ENCODE peak calls at places on chromosomes 16 and 17, in five cellular contexts. V is stimulated activated CD8-positive, alpha-beta memory T cell treated with anti-CD3 and anti-CD28 coated beads, Interleukin-7, amount 100 ng/mL, for 24 hours; D is activated CD4-positive, alpha-beta T cell treated with anti-CD3 and anti-CD28 coated beads, Interleukin-2, amount 50 U/mL, for 4 hours; K is prostate gland; O is activated naive CD4-positive, alpha-beta T cell treated with anti-CD3 and anti-CD28 coated beads for 36 hours. J is an unnamed sample.

GRCh38 chr16:85227924-85228462 is 115.7 kb upstream of the CIBAR2 start:
- DNase-seq in V (no peak), D (no peak), K (no peak), O (no peak), J (no peak)

GRCh38 chr17:30570596-30571265 is 93.5 kb downstream of the GOSR1 start:
- DNase-seq in V (no peak), D (no peak), K (no peak), O (no peak), J (no peak)

GRCh38 chr17:76357597-76358158 is 4.0 kb upstream of the PRPSAP1 start:
- DNase-seq in V (no peak), D (no peak), K (no peak), O (no peak), J (no peak)

GRCh38 chr17:26792486-26792885 is 501.4 kb upstream of the WSB1 start:
- DNase-seq in V (no peak), D (no peak), K (no peak), O (no peak), J (no peak)

GRCh38 chr17:46842835-46843234 is 8.5 kb upstream of the WNT9B start:
- DNase-seq in V (no peak), D (no peak), K (no peak), O (no peak), J (no peak)

GRCh38 chr17:2253768-2254406 is 49.7 kb downstream of the SMG6 start:
- DNase-seq in V (no peak), D (no peak), K (no peak), O (peak), J (no peak)

GRCh38 chr16:17379121-17379571 is 91.6 kb downstream of the XYLT1 start:
- DNase-seq in V (no peak), D (no peak), K (no peak), O (no peak), J (peak)

GRCh38 chr16:50938923-50939322 is 197.0 kb downstream of the CYLD start:
- DNase-seq in V (no peak), D (no peak), K (no peak), O (no peak), J (no peak)

GRCh38 chr17:19766421-19767270 is 18.5 kb upstream of the ALDH3A1 start:
- DNase-seq in V (peak), D (peak), K (peak), O (peak), J (peak)

GRCh38 chr16:11556945-11557720 is 29.6 kb downstream of the LITAF start:
- DNase-seq in V (no peak), D (no peak), K (no peak), O (no peak), J (no peak)